ENCODE peak calls at places on chromosomes 16 and 17, in ten cellular contexts. Z, O, T, L, E, X, F, N, V and K are unnamed samples.

GRCh38 chr16:86740817-86741799 is 162.8 kb downstream of the FOXL1 start:
- DNase-seq in F (no peak), Z (peak; percentile 79), E (peak; percentile 77), O (peak; percentile 62), V (peak; percentile 83), X (peak; percentile 15), L (peak; percentile 29), N (peak; percentile 25), T (no peak), K (no peak)

GRCh38 chr16:57314161-57314785 is 29.8 kb upstream of the PLLP start:
- DNase-seq in E (no peak), Z (no peak), X (no peak), F (peak; percentile 50), V (no peak), L (no peak), T (peak; percentile 57), O (peak; percentile 23), N (no peak), K (no peak)

GRCh38 chr16:75244225-75244792 is 7.1 kb downstream of the BCAR1 start:
- DNase-seq in V (peak; percentile 59), Z (no peak), E (peak; percentile 86), L (no peak), T (peak; percentile 79), N (no peak), X (peak; percentile 47), O (no peak), F (no peak), K (no peak)

GRCh38 chr16:69319381-69319780 is 8.2 kb downstream of the VPS4A start:
- DNase-seq in T (no peak), Z (no peak), O (no peak), E (no peak), X (no peak), V (no peak), F (peak; percentile 60), L (no peak), N (no peak), K (no peak)

GRCh38 chr16:17768257-17768656 is 297.5 kb upstream of the XYLT1 start:
- DNase-seq in V (peak; percentile 84), L (no peak), N (peak; percentile 68), F (no peak), T (no peak), O (peak; percentile 38), E (peak; percentile 11), X (no peak), Z (no peak), K (no peak)

GRCh38 chr16:67137605-67138004 is 13.2 kb downstream of the B3GNT9 start:
- DNase-seq in L (no peak), X (no peak), O (no peak), T (no peak), F (no peak), Z (no peak), E (peak; percentile 68), N (no peak), V (no peak), K (no peak)

GRCh38 chr16:23410176-23410575 is 42.8 kb downstream of the COG7 start:
- DNase-seq in X (no peak), L (no peak), O (no peak), F (no peak), V (peak; percentile 36), N (no peak), E (no peak), Z (peak; percentile 62), T (no peak), K (no peak)

GRCh38 chr16:90044111-90044551 is 24.9 kb upstream of the DBNDD1 start:
- DNase-seq in E (no peak), Z (peak; percentile 29), N (no peak), V (peak; percentile 31), T (peak; percentile 59), L (peak; percentile 50), O (peak; percentile 92), F (no peak), X (no peak), K (no peak)

GRCh38 chr16:50666658-50667496 is 14.2 kb downstream of the SNX20 start:
- DNase-seq in V (no peak), O (no peak), N (no peak), E (no peak), F (no peak), L (no peak), Z (peak; percentile 74), X (no peak), T (no peak), K (no peak)

GRCh38 chr17:68595986-68596385 is 5.2 kb downstream of the FAM20A start:
- DNase-seq in T (no peak), L (no peak), N (no peak), V (no peak), Z (no peak), F (no peak), X (no peak), E (peak; percentile 11), O (no peak), K (no peak)

GRCh38 chr16:82010649-82011048 is 621 bp downstream of the SDR42E1 start:
- DNase-seq in X (no peak), Z (no peak), N (no peak), T (no peak), F (no peak), V (no peak), E (no peak), L (no peak), O (no peak), K (no peak)

GRCh38 chr16:71854369-71854948 is 8.7 kb downstream of the ATXN1L start:
- DNase-seq in V (no peak), L (no peak), X (no peak), F (no peak), O (peak; percentile 20), N (no peak), T (no peak), Z (no peak), E (no peak), K (no peak)

GRCh38 chr16:72789921-72790320 is 258.0 kb downstream of the ZFHX3 start:
- DNase-seq in F (no peak), N (no peak), T (no peak), L (no peak), O (no peak), X (no peak), E (no peak), V (no peak), Z (no peak), K (no peak)

GRCh38 chr16:71840052-71840451 is 5.7 kb upstream of the ATXN1L start:
- DNase-seq in L (no peak), T (no peak), Z (no peak), V (no peak), N (peak; percentile 56), O (no peak), X (no peak), E (peak; percentile 12), F (no peak), K (no peak)

GRCh38 chr17:82923366-82924113 is 83.7 kb upstream of the ZNF750 start:
- DNase-seq in N (no peak), L (no peak), F (no peak), V (no peak), Z (no peak), T (no peak), X (no peak), E (no peak), O (no peak), K (no peak)

GRCh38 chr17:44733753-44734152 is 25.0 kb upstream of the ADAM11 start:
- DNase-seq in V (peak; percentile 7), L (peak; percentile 41), T (no peak), Z (peak; percentile 90), N (no peak), E (no peak), F (no peak), X (no peak), O (peak; percentile 43), K (no peak)

GRCh38 chr16:88595921-88596320 is 25.7 kb downstream of the ZC3H18 start:
- DNase-seq in N (no peak), T (no peak), X (no peak), V (no peak), Z (no peak), O (no peak), F (no peak), L (no peak), E (no peak), K (no peak)

GRCh38 chr17:80339118-80339517 is 75.8 kb upstream of the ENDOV start:
- DNase-seq in Z (no peak), X (no peak), V (no peak), E (no peak), F (no peak), N (no peak), L (no peak), T (no peak), O (no peak), K (no peak)

GRCh38 chr17:16353702-16354174 is 469 bp upstream of the CENPV start:
- DNase-seq in O (no peak), X (no peak), V (no peak), F (no peak), L (no peak), E (no peak), Z (no peak), T (no peak), N (no peak), K (no peak)
- TF ChIP-seq CTCF in O (no peak), X (no peak), V (no peak), F (no peak), L (no peak), E (no peak), Z (no peak), T (no peak), N (no peak), K (no peak)

DNA sequence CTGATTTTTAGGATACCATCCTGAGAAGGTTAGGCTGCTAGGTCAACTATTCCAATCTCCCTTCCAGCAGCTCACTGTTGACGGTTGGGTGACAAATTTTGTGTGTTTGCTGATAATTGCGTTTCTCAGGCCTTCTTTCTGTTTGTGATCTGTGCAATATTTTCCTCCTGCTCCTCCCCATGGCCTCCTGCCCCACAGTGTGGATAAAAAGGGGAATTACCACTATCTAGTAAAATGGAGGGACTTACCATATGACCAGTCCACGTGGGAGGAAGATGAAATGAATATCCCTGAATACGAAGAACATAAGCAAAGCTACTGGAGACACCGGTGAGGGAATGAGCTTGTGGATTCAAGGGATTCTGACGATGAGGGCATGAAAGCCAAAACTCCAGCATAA is 9.2 kb downstream of the CHD3 start:
- DNase-seq in F (peak; percentile 67), V (peak; percentile 55), T (no peak), N (no peak), O (peak; percentile 50), X (peak; percentile 19), Z (peak; percentile 35), L (peak; percentile 62), E (peak; percentile 79), K (no peak)
- TF ChIP-seq CTCF in F (no peak), V (peak; percentile 36), T (no peak), N (peak; percentile 63), O (peak; percentile 39), X (peak; percentile 74), Z (peak; percentile 23), L (peak; percentile 74), E (peak; percentile 45), K (peak; percentile 66)

DNA sequence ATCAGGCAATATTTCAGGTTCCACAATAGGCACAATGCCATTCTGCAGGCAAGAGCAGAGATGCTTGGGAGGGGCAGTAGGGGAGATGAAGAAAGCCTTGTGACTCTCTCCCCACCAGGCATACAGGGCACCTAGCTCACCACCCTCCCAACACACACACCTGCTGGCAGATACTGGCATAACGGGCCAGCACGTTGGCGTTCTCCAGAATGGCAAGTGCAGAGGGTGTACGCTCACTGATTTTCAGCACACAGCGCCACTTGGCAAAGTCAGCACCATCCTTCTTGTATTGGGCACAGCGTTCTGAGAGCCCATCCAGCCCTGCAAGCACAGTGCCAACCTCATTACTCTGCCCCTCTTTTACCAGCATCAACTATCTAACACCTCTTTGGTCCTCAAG is 2.2 kb downstream of the ALDOC start:
- DNase-seq in F (no peak), X (no peak), E (no peak), V (no peak), Z (peak; percentile 62), O (no peak), T (no peak), L (no peak), N (no peak), K (no peak)
- TF ChIP-seq CTCF in F (no peak), X (no peak), E (no peak), V (peak; percentile 17), Z (peak; percentile 47), O (peak; percentile 21), T (no peak), L (no peak), N (peak; percentile 4), K (peak; percentile 25)

GRCh38 chr17:78315355-78316114 is 44.3 kb downstream of the SOCS3 start:
- DNase-seq in F (peak; percentile 96), T (peak; percentile 79), V (peak; percentile 98), Z (peak; percentile 86), L (peak; percentile 45), N (peak; percentile 80), O (peak; percentile 92), X (peak; percentile 86), E (peak; percentile 94), K (peak; percentile 52)
- TF ChIP-seq CTCF in F (no peak), T (no peak), V (peak; percentile 7), Z (peak; percentile 26), L (no peak), N (no peak), O (peak; percentile 30), X (no peak), E (peak; percentile 11), K (peak; percentile 11)